ENCODE peak calls at places on chromosomes 6 and 20, in eight cellular contexts. F is PC-9, R is AG10803, W is heart right ventricle, V is A549, L is AG09309, Q is AG04450, H is hepatocyte. B is an unnamed sample.

GRCh38 chr20:13008761-13009681 is at the start of gene SPTLC3:
- DNase-seq in F (peak), R (peak), W (peak), V (no peak), L (peak), Q (no peak), H (peak), B (peak)

GRCh38 chr6:23280445-23280844 is 711.1 kb downstream of the HDGFL1 start:
- DNase-seq in F (no peak), R (peak), W (no peak), V (no peak), L (no peak), Q (no peak), H (no peak), B (no peak)

GRCh38 chr6:167214216-167214615 is 56.4 kb upstream of the GPR31 start:
- DNase-seq in F (no peak), R (no peak), W (no peak), V (no peak), L (no peak), Q (no peak), H (no peak), B (no peak)

GRCh38 chr6:42276008-42276890 is 58.6 kb upstream of the MRPS10 start:
- DNase-seq in F (no peak), R (no peak), W (peak), V (no peak), L (no peak), Q (no peak), H (peak), B (peak)

GRCh38 chr6:2141644-2142290 is 103.6 kb downstream of the GMDS start:
- DNase-seq in F (no peak), R (no peak), W (no peak), V (no peak), L (no peak), Q (no peak), H (no peak), B (no peak)

GRCh38 chr6:42561986-42562385 is 1.8 kb upstream of the UBR2 start:
- DNase-seq in F (no peak), R (no peak), W (no peak), V (no peak), L (no peak), Q (no peak), H (no peak), B (no peak)

GRCh38 chr6:43083041-43083669 is 7.0 kb downstream of the PTK7 start:
- DNase-seq in F (no peak), R (no peak), W (no peak), V (no peak), L (no peak), Q (no peak), H (no peak), B (no peak)

GRCh38 chr6:40999498-41000070 is 39.4 kb downstream of the UNC5CL start:
- DNase-seq in F (no peak), R (peak), W (peak), V (peak), L (no peak), Q (no peak), H (peak), B (peak)

GRCh38 chr6:167225903-167226508 is 65.1 kb upstream of the UNC93A start:
- DNase-seq in F (no peak), R (no peak), W (no peak), V (no peak), L (no peak), Q (no peak), H (no peak), B (no peak)

GRCh38 chr6:131861356-131861755 is 53.5 kb downstream of the ENPP1 start:
- DNase-seq in F (no peak), R (peak), W (no peak), V (no peak), L (peak), Q (no peak), H (no peak), B (peak)

GRCh38 chr6:5214570-5215052 is 46.1 kb downstream of the LYRM4 start:
- DNase-seq in F (no peak), R (peak), W (peak), V (peak), L (no peak), Q (peak), H (peak), B (peak)

GRCh38 chr6:144797881-144798589 is 512.9 kb downstream of the UTRN start:
- DNase-seq in F (peak), R (peak), W (no peak), V (peak), L (peak), Q (peak), H (no peak), B (peak)

GRCh38 chr6:147322299-147323162 is 118.3 kb downstream of the STXBP5 start:
- DNase-seq in F (no peak), R (peak), W (peak), V (no peak), L (peak), Q (peak), H (no peak), B (peak)

GRCh38 chr6:67567842-67568241 is 1067.2 kb upstream of the ADGRB3 start:
- DNase-seq in F (no peak), R (no peak), W (no peak), V (no peak), L (no peak), Q (no peak), H (no peak), B (no peak)

GRCh38 chr6:71190809-71191208 is 97.8 kb upstream of the OGFRL1 start:
- DNase-seq in F (no peak), R (peak), W (no peak), V (peak), L (no peak), Q (no peak), H (peak), B (peak)

GRCh38 chr6:113855500-113856010 is 1.6 kb upstream of the MARCKS start:
- DNase-seq in F (peak), R (peak), W (no peak), V (peak), L (no peak), Q (no peak), H (peak), B (peak)

GRCh38 chr20:46770330-46771194 is 61.1 kb downstream of the SLC2A10 start:
- DNase-seq in F (no peak), R (no peak), W (no peak), V (no peak), L (no peak), Q (no peak), H (no peak), B (no peak)

GRCh38 chr6:65623569-65623968 is 83.5 kb downstream of the EYS start:
- DNase-seq in F (no peak), R (no peak), W (no peak), V (peak), L (no peak), Q (no peak), H (no peak), B (no peak)

GRCh38 chr20:59835448-59836395 is 97.7 kb downstream of the SYCP2 start:
- DNase-seq in F (no peak), R (peak), W (peak), V (no peak), L (no peak), Q (no peak), H (peak), B (peak)

GRCh38 chr6:105794263-105794662 is 291.9 kb upstream of the PRDM1 start:
- DNase-seq in F (peak), R (peak), W (peak), V (peak), L (no peak), Q (no peak), H (peak), B (no peak)

GRCh38 chr6:134703206-134703605 is 246.7 kb downstream of the ALDH8A1 start:
- DNase-seq in F (no peak), R (no peak), W (no peak), V (no peak), L (no peak), Q (no peak), H (no peak), B (no peak)

GRCh38 chr6:125791151-125791819 is 525 bp downstream of the NCOA7 start:
- DNase-seq in F (peak), R (peak), W (peak), V (peak), L (no peak), Q (no peak), H (peak), B (peak)

GRCh38 chr6:87661016-87661415 is 41.0 kb downstream of the AKIRIN2 start:
- DNase-seq in F (no peak), R (peak), W (no peak), V (no peak), L (peak), Q (no peak), H (no peak), B (peak)

GRCh38 chr20:47854687-47855212 is 69.5 kb upstream of the SULF2 start:
- DNase-seq in F (peak), R (peak), W (no peak), V (peak), L (no peak), Q (peak), H (peak), B (peak)

GRCh38 chr6:159252955-159253508 is 83.8 kb downstream of the FNDC1 start:
- DNase-seq in F (no peak), R (peak), W (no peak), V (peak), L (no peak), Q (peak), H (peak), B (peak)

GRCh38 chr6:4805553-4806307 is 29.5 kb downstream of the CDYL start:
- DNase-seq in F (no peak), R (peak), W (peak), V (peak), L (no peak), Q (no peak), H (peak), B (peak)

GRCh38 chr6:78810146-78810545 is 57.2 kb upstream of the IRAK1BP1 start:
- DNase-seq in F (no peak), R (peak), W (no peak), V (peak), L (peak), Q (peak), H (peak), B (peak)

GRCh38 chr6:168238159-168238887 is 81.3 kb downstream of the DACT2 start:
- DNase-seq in F (no peak), R (no peak), W (no peak), V (no peak), L (peak), Q (no peak), H (no peak), B (peak)

GRCh38 chr20:19501476-19502115 is 256.5 kb upstream of the RIN2 start:
- DNase-seq in F (no peak), R (no peak), W (no peak), V (no peak), L (no peak), Q (no peak), H (no peak), B (no peak)

GRCh38 chr20:17226410-17227198 is at the start of gene PCSK2:
- DNase-seq in F (no peak), R (peak), W (peak), V (peak), L (no peak), Q (peak), H (peak), B (peak)

GRCh38 chr20:21513881-21514540 is at the start of gene NKX2-2:
- DNase-seq in F (no peak), R (peak), W (no peak), V (no peak), L (no peak), Q (no peak), H (no peak), B (no peak)

GRCh38 chr6:62612526-62612925 is 326.5 kb upstream of the KHDRBS2 start:
- DNase-seq in F (no peak), R (no peak), W (no peak), V (no peak), L (no peak), Q (no peak), H (no peak), B (no peak)

GRCh38 chr6:107697682-107698081 is 126.4 kb downstream of the SCML4 start:
- DNase-seq in F (no peak), R (peak), W (no peak), V (no peak), L (no peak), Q (no peak), H (no peak), B (peak)

GRCh38 chr6:107491791-107492674 is 2.1 kb downstream of the SOBP start:
- DNase-seq in F (no peak), R (peak), W (peak), V (no peak), L (peak), Q (no peak), H (no peak), B (peak)

GRCh38 chr6:125747589-125748533 is 1.6 kb upstream of the HEY2 start:
- DNase-seq in F (no peak), R (no peak), W (peak), V (no peak), L (no peak), Q (no peak), H (peak), B (peak)

GRCh38 chr20:44585042-44585968 is 2.9 kb downstream of the PKIG start:
- DNase-seq in F (no peak), R (no peak), W (no peak), V (no peak), L (no peak), Q (no peak), H (no peak), B (no peak)
- H3K4me3 ChIP-seq in F (no peak), R (no peak), W (peak), V (no peak), L (no peak), Q (no peak), H (no peak), B (no peak)

GRCh38 chr20:62723768-62724420 is 15.3 kb downstream of the NTSR1 start:
- DNase-seq in F (no peak), R (no peak), W (no peak), V (no peak), L (no peak), Q (no peak), H (no peak), B (no peak)
- TF ChIP-seq CTCF in F (no peak), R (no peak), W (no peak), V (no peak), L (no peak), Q (no peak), H (no peak), B (no peak)

GRCh38 chr20:34953960-34954359 is 1.6 kb downstream of the GSS start:
- DNase-seq in F (no peak), R (no peak), W (no peak), V (no peak), L (no peak), Q (no peak), H (no peak), B (no peak)

GRCh38 chr20:34954905-34955231 is 738 bp downstream of the GSS start:
- DNase-seq in F (no peak), R (peak), W (peak), V (no peak), L (no peak), Q (no peak), H (peak), B (peak)

GRCh38 chr20:34956751-34957472 is 1.2 kb downstream of the MYH7B start:
- DNase-seq in F (no peak), R (no peak), W (no peak), V (no peak), L (no peak), Q (no peak), H (no peak), B (no peak)

GRCh38 chr20:34955232-34956040 is at the start of the genes GSS and MYH7B:
- DNase-seq in F (peak), R (peak), W (peak), V (peak), L (peak), Q (peak), H (peak), B (peak)

GRCh38 chr20:34956041-34956458 is 382 bp downstream of the MYH7B start:
- DNase-seq in F (no peak), R (no peak), W (no peak), V (no peak), L (no peak), Q (no peak), H (no peak), B (no peak)
- H3K4me3 ChIP-seq in F (peak), R (peak), W (peak), V (peak), L (peak), Q (peak), H (no peak), B (peak)

GRCh38 chr6:103405321-103405720 is 1454.4 kb downstream of the HACE1 start:
- DNase-seq in F (no peak), R (no peak), W (no peak), V (no peak), L (no peak), Q (no peak), H (no peak), B (no peak)

GRCh38 chr6:103409475-103409874 is 1450.2 kb downstream of the HACE1 start:
- DNase-seq in F (no peak), R (no peak), W (no peak), V (no peak), L (no peak), Q (no peak), H (no peak), B (no peak)

GRCh38 chr6:103404799-103405198 is 1454.9 kb downstream of the HACE1 start:
- DNase-seq in F (no peak), R (no peak), W (no peak), V (no peak), L (no peak), Q (no peak), H (no peak), B (no peak)
- TF ChIP-seq CTCF in F (no peak), R (no peak), W (no peak), V (no peak), L (no peak), Q (no peak), H (no peak), B (no peak)

GRCh38 chr6:148509152-148509571 is 166.5 kb downstream of the SASH1 start:
- DNase-seq in F (no peak), R (peak), W (no peak), V (no peak), L (no peak), Q (no peak), H (no peak), B (peak)

GRCh38 chr6:148507774-148508173 is 165.1 kb downstream of the SASH1 start:
- DNase-seq in F (no peak), R (peak), W (no peak), V (no peak), L (no peak), Q (no peak), H (no peak), B (peak)

GRCh38 chr6:148513145-148514071 is 170.8 kb downstream of the SASH1 start:
- DNase-seq in F (no peak), R (peak), W (peak), V (no peak), L (no peak), Q (no peak), H (no peak), B (peak)

GRCh38 chr6:148509789-148510581 is 167.3 kb downstream of the SASH1 start:
- DNase-seq in F (no peak), R (peak), W (peak), V (peak), L (peak), Q (peak), H (peak), B (peak)

DNA sequence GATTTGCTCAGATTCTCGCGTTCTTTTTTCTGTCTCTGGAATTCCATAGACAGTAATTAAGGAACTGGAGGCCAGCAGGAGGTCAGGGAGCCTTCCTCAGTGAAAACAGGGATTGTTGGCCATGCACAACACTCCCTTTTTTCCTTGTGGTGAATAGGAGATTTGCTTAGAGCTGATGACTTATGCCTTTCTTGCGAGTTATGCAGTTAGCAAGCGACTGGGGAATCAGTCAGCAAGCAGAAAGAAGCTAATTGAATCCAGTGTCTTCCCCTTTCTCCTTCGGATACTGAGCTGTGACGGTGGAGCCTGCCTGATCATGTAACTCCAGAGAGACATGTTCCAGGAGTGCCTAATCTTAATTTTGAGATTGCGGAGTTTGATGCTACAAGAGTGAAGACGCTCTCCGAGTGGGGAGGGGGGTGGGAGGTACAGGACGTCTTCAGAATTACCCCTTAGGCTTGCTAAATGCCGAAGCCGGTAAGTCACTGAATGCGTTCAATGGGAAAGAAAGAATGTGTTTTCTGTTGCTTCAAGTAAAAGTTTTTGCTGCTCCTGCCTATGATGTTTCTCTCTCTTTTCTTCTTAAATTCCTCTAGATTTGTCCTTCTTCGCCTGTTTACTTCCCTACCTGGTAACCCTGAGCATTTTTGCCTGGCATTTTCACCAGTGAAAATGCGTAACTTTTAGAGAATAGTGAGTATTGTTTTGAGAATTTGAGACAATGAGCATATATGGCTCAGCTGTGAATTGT is 165.9 kb downstream of the SASH1 start:
- DNase-seq in F (no peak), R (peak), W (no peak), V (no peak), L (no peak), Q (no peak), H (peak), B (peak)
- H3K4me3 ChIP-seq in F (no peak), R (peak), W (peak), V (no peak), L (peak), Q (peak), H (peak), B (peak)

GRCh38 chr20:35145141-35145564 is 2.0 kb downstream of the EDEM2 start:
- DNase-seq in F (peak), R (peak), W (no peak), V (peak), L (no peak), Q (peak), H (peak), B (peak)
- TF ChIP-seq CTCF in F (peak), R (peak), W (peak), V (peak), L (peak), Q (peak), H (peak), B (peak)

B was measured in cardiac fibroblast.